ENCODE peak calls at places on chromosomes 7 and 10, in seven cellular contexts. One of them, this sample, is unnamed.

GRCh38 chr10:30763933-30764332 is 134.4 kb upstream of the LYZL2 start:
- DNase-seq in kidney: no peak
- DNase-seq in prostate gland: no peak
- DNase-seq in uterus: peak; percentile 49
- DNase-seq in HFFc6: no peak
- DNase-seq in AG10803: no peak
- DNase-seq in thoracic aorta: no peak
- DNase-seq in this sample: no peak

GRCh38 chr10:22244001-22244400 is 26.2 kb upstream of the EBLN1 start:
- DNase-seq in prostate gland: no peak
- DNase-seq in AG10803: no peak
- DNase-seq in HFFc6: no peak
- DNase-seq in uterus: no peak
- DNase-seq in thoracic aorta: no peak
- DNase-seq in kidney: no peak
- DNase-seq in this sample: no peak

GRCh38 chr10:35598379-35598778 is 6.8 kb upstream of the GJD4 start:
- DNase-seq in kidney: no peak
- DNase-seq in prostate gland: no peak
- DNase-seq in AG10803: no peak
- DNase-seq in HFFc6: no peak
- DNase-seq in thoracic aorta: no peak
- DNase-seq in uterus: no peak
- DNase-seq in this sample: no peak

GRCh38 chr7:83210459-83210858 is 47.8 kb upstream of the PCLO start:
- DNase-seq in kidney: no peak
- DNase-seq in prostate gland: no peak
- DNase-seq in uterus: no peak
- DNase-seq in HFFc6: no peak
- DNase-seq in thoracic aorta: no peak
- DNase-seq in AG10803: no peak
- DNase-seq in this sample: no peak

GRCh38 chr7:99525713-99526440 is 21.4 kb downstream of the ZKSCAN5 start:
- DNase-seq in uterus: no peak
- DNase-seq in thoracic aorta: no peak
- DNase-seq in AG10803: no peak
- DNase-seq in kidney: peak; percentile 18
- DNase-seq in prostate gland: no peak
- DNase-seq in HFFc6: no peak
- DNase-seq in this sample: peak; percentile 19

GRCh38 chr10:4509405-4509804 is 316.6 kb upstream of the AKR1E2 start:
- DNase-seq in HFFc6: no peak
- DNase-seq in thoracic aorta: no peak
- DNase-seq in AG10803: no peak
- DNase-seq in prostate gland: no peak
- DNase-seq in uterus: no peak
- DNase-seq in kidney: no peak
- DNase-seq in this sample: no peak

GRCh38 chr7:68199951-68200660 is 1203.5 kb downstream of the TYW1 start:
- DNase-seq in HFFc6: no peak
- DNase-seq in thoracic aorta: no peak
- DNase-seq in prostate gland: no peak
- DNase-seq in AG10803: no peak
- DNase-seq in kidney: no peak
- DNase-seq in uterus: no peak
- DNase-seq in this sample: no peak

GRCh38 chr10:61166065-61166464 is 222.1 kb upstream of the RHOBTB1 start:
- DNase-seq in kidney: no peak
- DNase-seq in prostate gland: no peak
- DNase-seq in thoracic aorta: no peak
- DNase-seq in AG10803: no peak
- DNase-seq in HFFc6: no peak
- DNase-seq in uterus: no peak
- DNase-seq in this sample: no peak

GRCh38 chr7:12549106-12549505 is 21.4 kb upstream of the SCIN start:
- DNase-seq in uterus: no peak
- DNase-seq in kidney: no peak
- DNase-seq in prostate gland: no peak
- DNase-seq in thoracic aorta: no peak
- DNase-seq in AG10803: peak; percentile 56
- DNase-seq in HFFc6: peak; percentile 27
- DNase-seq in this sample: peak; percentile 79

GRCh38 chr7:76426246-76426645 is 1.5 kb downstream of the ZP3 start:
- DNase-seq in uterus: no peak
- DNase-seq in HFFc6: no peak
- DNase-seq in AG10803: no peak
- DNase-seq in thoracic aorta: no peak
- DNase-seq in kidney: peak; percentile 30
- DNase-seq in prostate gland: no peak
- DNase-seq in this sample: no peak

GRCh38 chr10:124942317-124943169 is 620 bp downstream of the ZRANB1 start:
- DNase-seq in prostate gland: no peak
- DNase-seq in uterus: no peak
- DNase-seq in HFFc6: no peak
- DNase-seq in AG10803: no peak
- DNase-seq in thoracic aorta: no peak
- DNase-seq in kidney: no peak
- DNase-seq in this sample: peak; percentile 28

DNA sequence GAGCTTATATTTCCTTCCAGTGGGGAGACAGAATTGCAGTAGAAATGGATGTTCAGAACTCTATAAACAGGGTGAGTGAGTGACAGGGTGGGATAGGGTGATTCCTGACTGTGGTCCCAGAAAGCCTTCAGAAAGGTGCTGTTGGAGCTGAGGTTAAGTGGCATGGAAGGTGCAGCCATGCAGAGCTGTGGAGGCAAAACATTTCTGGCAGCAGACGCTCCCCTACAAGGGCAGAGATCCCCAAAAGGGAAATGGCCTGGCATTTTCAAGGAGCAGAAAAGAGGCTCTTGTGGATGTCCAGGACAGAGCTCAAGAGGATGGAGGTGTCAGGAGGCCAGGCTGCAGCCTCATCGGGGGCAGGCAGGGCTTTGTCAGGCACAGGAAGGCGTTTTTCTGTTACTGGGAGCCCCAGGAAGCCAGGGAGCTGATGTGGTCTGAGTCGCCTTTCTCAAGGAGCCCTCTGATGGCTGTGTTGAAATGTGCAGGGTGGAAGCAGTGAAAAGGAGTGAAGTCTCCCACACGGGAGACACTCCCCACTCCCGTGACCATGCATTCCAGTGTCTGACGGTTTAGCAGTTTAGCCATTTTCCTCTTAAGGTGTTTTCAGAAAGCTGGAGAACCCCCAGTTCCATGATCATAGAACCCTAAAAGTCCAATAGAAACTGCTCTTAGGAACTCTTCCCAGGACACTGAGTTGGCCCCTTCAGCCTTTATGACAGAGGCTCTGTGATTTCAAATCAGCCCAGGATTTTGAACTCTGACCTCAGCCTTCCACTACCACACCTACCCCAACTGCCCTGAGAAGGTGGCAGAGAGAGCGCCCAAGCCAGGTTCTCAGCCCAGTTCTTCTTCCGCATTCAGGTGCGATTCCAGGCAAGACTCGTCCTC is 96.2 kb downstream of the C10orf105 start:
- DNase-seq in HFFc6: peak; percentile 56
- DNase-seq in prostate gland: no peak
- DNase-seq in thoracic aorta: no peak
- DNase-seq in uterus: peak; percentile 39
- DNase-seq in kidney: no peak
- DNase-seq in AG10803: peak; percentile 48
- DNase-seq in this sample: peak; percentile 22
- TF ChIP-seq CTCF in HFFc6: peak; percentile 49
- TF ChIP-seq CTCF in prostate gland: no peak
- TF ChIP-seq CTCF in thoracic aorta: no peak
- TF ChIP-seq CTCF in uterus: no peak
- TF ChIP-seq CTCF in kidney: peak; percentile 19
- TF ChIP-seq CTCF in AG10803: peak; percentile 51
- TF ChIP-seq CTCF in this sample: peak; percentile 25

GRCh38 chr7:109318146-109318545 is 748.5 kb downstream of the DNAJB9 start:
- DNase-seq in uterus: no peak
- DNase-seq in HFFc6: no peak
- DNase-seq in thoracic aorta: no peak
- DNase-seq in kidney: no peak
- DNase-seq in prostate gland: no peak
- DNase-seq in AG10803: no peak
- DNase-seq in this sample: no peak

DNA sequence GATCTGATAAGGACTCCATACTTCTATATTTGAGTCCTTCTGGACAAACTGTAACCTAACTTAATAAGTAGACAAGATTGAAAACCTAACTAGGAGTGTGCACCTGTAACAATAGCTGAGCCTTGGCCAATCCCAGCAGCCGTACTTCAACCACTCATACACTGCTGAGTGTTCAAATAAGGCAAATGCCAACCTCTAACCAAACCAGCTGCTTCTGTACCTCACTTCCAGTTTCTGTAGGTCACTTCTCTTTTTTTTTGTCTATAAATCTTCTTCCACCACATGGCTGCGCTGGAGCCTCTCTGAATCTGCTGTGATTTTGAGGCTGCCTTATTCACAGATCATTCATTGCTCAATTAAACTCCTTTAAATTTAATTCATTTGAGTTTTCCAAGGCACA is 753.2 kb downstream of the DNAJB9 start:
- DNase-seq in HFFc6: no peak
- DNase-seq in kidney: no peak
- DNase-seq in AG10803: no peak
- DNase-seq in prostate gland: no peak
- DNase-seq in thoracic aorta: no peak
- DNase-seq in uterus: no peak
- DNase-seq in this sample: no peak
- TF ChIP-seq CTCF in HFFc6: no peak
- TF ChIP-seq CTCF in kidney: no peak
- TF ChIP-seq CTCF in AG10803: no peak
- TF ChIP-seq CTCF in prostate gland: no peak
- TF ChIP-seq CTCF in thoracic aorta: no peak
- TF ChIP-seq CTCF in uterus: no peak
- TF ChIP-seq CTCF in this sample: no peak

DNA sequence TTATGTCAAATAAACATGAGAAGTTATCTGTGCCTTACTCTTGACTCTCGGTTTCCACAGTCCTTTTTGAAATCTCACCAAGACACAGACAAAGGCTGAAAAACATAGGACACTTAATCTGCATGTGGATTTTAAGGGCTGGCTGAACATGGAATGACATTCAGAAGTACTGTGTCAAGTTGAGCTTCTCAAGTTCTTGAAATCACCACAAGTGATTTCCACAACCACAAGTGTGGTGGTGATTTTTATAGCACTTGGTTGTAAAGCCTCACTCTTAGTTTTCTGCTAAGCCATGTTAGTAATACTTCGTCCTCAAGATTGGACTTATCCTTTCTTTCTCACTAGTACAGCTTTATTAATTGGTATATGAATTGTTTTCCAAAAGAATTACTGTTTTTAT is 29.6 kb downstream of the FOXP2 start:
- DNase-seq in uterus: no peak
- DNase-seq in prostate gland: no peak
- DNase-seq in HFFc6: no peak
- DNase-seq in kidney: no peak
- DNase-seq in AG10803: no peak
- DNase-seq in thoracic aorta: no peak
- DNase-seq in this sample: no peak
- TF ChIP-seq CTCF in uterus: no peak
- TF ChIP-seq CTCF in prostate gland: no peak
- TF ChIP-seq CTCF in HFFc6: no peak
- TF ChIP-seq CTCF in kidney: no peak
- TF ChIP-seq CTCF in AG10803: no peak
- TF ChIP-seq CTCF in thoracic aorta: no peak
- TF ChIP-seq CTCF in this sample: no peak

DNA sequence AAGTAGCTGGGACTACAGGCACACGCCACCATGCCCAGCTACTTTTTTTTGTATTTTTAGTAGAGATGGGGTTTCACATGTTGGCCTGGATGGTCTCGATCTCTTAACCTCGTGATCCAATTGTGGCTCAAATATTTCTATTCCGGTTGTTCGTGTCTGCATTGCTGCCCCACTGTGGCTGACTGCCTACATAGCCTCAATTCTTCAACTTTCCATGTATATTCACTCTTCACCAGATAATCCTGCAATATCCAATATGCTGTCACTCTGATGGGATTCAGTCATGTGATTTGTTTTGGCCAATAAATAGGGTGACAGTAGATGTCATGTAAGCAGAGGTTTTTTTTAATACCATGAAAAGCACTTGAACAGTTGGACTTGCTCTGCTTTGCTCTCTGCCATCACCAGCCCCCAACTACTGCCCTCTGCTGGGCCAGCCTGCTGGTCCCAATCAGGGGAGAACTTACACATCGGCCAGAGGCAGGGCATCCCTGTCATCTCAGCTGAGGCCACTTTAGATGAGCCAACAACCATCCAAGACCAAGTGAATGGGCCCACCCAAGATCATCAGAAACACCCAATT is 56.7 kb downstream of the NSUN6 start:
- DNase-seq in uterus: no peak
- DNase-seq in HFFc6: peak; percentile 9
- DNase-seq in thoracic aorta: no peak
- DNase-seq in kidney: no peak
- DNase-seq in prostate gland: no peak
- DNase-seq in AG10803: no peak
- DNase-seq in this sample: peak; percentile 11
- TF ChIP-seq CTCF in uterus: no peak
- TF ChIP-seq CTCF in HFFc6: peak; percentile 69
- TF ChIP-seq CTCF in thoracic aorta: no peak
- TF ChIP-seq CTCF in kidney: no peak
- TF ChIP-seq CTCF in prostate gland: no peak
- TF ChIP-seq CTCF in AG10803: peak; percentile 8
- TF ChIP-seq CTCF in this sample: peak; percentile 35

DNA sequence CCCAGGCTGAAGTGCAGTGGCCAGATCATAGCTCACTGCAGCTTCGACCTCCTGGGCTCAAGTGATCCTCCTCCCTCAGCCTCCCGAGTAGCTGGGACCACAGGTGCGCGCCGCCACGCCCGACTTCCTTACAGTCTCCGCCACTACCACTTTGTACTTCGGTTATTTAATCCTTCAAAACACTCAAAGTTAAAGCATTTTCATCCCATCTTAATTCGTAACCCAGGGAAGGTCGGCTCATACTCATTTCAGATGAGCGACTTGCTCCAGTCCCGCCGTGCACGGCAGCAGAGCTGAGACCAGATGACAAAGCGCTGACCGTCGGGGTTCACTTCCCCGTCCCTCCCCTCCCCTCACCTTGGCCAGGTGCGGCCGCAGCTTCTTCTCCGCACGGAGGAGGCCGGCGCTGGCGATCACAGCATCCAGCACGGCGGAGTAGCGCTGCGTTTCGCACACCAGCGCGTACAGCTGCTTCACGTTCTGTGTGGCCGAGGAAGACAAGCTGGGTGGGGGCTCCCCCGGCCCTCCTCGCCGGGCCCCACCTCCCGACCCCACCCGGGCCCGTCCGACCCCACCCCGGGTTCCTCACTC is 457 bp downstream of the NSUN5 start:
- DNase-seq in kidney: peak; percentile 58
- DNase-seq in AG10803: no peak
- DNase-seq in thoracic aorta: no peak
- DNase-seq in prostate gland: no peak
- DNase-seq in uterus: no peak
- DNase-seq in HFFc6: no peak
- DNase-seq in this sample: no peak
- TF ChIP-seq CTCF in kidney: no peak
- TF ChIP-seq CTCF in AG10803: no peak
- TF ChIP-seq CTCF in thoracic aorta: no peak
- TF ChIP-seq CTCF in prostate gland: no peak
- TF ChIP-seq CTCF in uterus: no peak
- TF ChIP-seq CTCF in HFFc6: no peak
- TF ChIP-seq CTCF in this sample: no peak

This sample was measured in fibroblast of mammary gland.